ENCODE peak calls at places on chromosomes 5 and 9, in seven cellular contexts. G is endothelial cell of umbilical vein, Q is A549, A is suprapubic skin, J is K562, Y is HCT116, C is stomach. M is an unnamed sample.

GRCh38 chr9:76419782-76420380 is 25.7 kb upstream of the RFK start:
- DNase-seq in A (no peak), C (no peak), J (peak; percentile 18), G (peak; percentile 32), Q (peak; percentile 43), Y (peak; percentile 21), M (no peak)

GRCh38 chr5:143434261-143435206 is 31.0 kb upstream of the NR3C1 start:
- DNase-seq in J (no peak), A (no peak), G (no peak), Q (no peak), C (peak; percentile 28), Y (no peak), M (no peak)

GRCh38 chr9:99824378-99825157 is 2.9 kb downstream of the NR4A3 start:
- DNase-seq in J (peak; percentile 40), C (peak; percentile 64), G (peak; percentile 12), A (no peak), Q (peak; percentile 34), Y (no peak), M (peak; percentile 29)

GRCh38 chr5:35436441-35437057 is 181.1 kb upstream of the SPEF2 start:
- DNase-seq in Q (peak; percentile 9), J (peak; percentile 11), G (peak; percentile 32), A (no peak), Y (peak; percentile 13), C (no peak), M (no peak)

GRCh38 chr9:79480639-79481038 is 91.1 kb upstream of the TLE4 start:
- DNase-seq in J (no peak), Q (no peak), A (no peak), G (no peak), Y (no peak), C (no peak), M (no peak)

GRCh38 chr5:141001854-141002666 is 35.8 kb downstream of the PCDHAC2 start:
- DNase-seq in J (no peak), G (peak; percentile 12), C (peak; percentile 27), A (no peak), Y (peak; percentile 31), Q (peak; percentile 44), M (no peak)

GRCh38 chr5:135315394-135315793 is 83.6 kb downstream of the MACROH2A1 start:
- DNase-seq in C (no peak), Q (no peak), A (no peak), Y (no peak), G (no peak), J (no peak), M (no peak)

GRCh38 chr5:137856201-137856600 is 11.5 kb upstream of the MYOT start:
- DNase-seq in A (no peak), Q (no peak), G (no peak), J (no peak), C (no peak), Y (no peak), M (no peak)

GRCh38 chr9:107869111-107869510 is 379.5 kb upstream of the KLF4 start:
- DNase-seq in Y (no peak), G (no peak), C (no peak), J (no peak), Q (no peak), A (no peak), M (no peak)

GRCh38 chr5:124583469-124584350 is 162.7 kb downstream of the ZNF608 start:
- DNase-seq in J (peak; percentile 28), Y (peak; percentile 40), A (no peak), C (no peak), G (peak; percentile 62), Q (peak; percentile 56), M (no peak)

GRCh38 chr5:79436821-79437220 is 77.1 kb downstream of the HOMER1 start:
- DNase-seq in G (no peak), Q (no peak), Y (no peak), C (no peak), A (no peak), J (no peak), M (no peak)

GRCh38 chr9:125829743-125830142 is 82.6 kb downstream of the PBX3 start:
- DNase-seq in G (peak; percentile 50), C (peak; percentile 35), A (no peak), Y (no peak), Q (no peak), J (no peak), M (no peak)
- H3K4me3 ChIP-seq in G (peak overlapping the region; percentile 14), C (peak overlapping the region; percentile 42), A (peak overlapping the region; percentile 22), Y (no peak overlapping the region), Q (no peak overlapping the region), J (no peak overlapping the region), M (peak overlapping the region; percentile 20)

DNA sequence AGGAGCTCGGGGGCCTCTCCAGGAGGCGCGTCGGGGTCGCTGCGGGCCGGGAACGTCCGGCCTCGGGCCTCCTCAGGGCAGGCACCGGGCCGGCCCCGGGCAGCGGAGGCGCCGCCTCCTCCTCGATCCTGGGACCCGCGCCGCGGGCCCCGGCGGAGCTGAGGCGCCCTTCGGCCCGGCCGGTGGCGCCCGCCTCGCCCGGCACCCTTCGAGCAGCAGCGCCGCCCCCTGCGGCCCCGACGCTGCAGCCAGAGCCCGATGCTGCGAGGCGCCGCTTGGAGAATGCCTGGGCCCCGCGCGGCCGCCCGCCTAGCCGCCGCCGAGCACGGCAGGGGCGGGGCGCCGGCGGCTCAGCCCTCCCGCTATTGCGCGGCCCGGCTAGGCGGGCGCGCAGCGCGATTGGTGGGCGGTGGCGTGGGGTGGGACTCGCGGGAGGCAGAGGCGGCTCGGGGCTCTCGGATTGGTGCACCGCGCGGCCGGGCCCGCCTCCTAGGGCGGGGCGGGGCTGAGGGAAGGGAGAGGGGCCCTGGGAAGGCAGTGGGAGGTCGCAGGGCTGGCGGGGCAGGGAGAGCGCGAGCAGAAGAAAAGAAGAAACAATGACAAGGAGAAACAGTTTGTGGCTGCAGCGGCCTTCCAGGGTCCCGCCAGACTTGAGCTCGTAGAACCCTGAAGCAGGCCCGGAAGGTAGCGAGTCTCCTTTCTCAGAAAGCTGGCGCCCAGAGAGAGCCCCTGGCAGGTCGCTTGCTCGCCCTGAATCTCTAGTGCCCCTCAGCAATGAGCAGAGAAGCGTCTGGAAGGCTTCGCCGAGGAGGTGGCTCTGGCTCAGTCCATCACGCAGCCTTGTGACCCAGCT is at the start of gene EEIG1:
- DNase-seq in Y (peak; percentile 61), Q (peak; percentile 88), G (peak; percentile 94), C (peak; percentile 96), A (peak; percentile 97), J (peak; percentile 99), M (peak; percentile 98)
- TF ChIP-seq POLR2A in Y (peak; percentile 80), Q (peak; percentile 78), G (peak; percentile 79), C (no peak), A (peak; percentile 78), J (peak; percentile 80), M (peak; percentile 48)

GRCh38 chr9:129888809-129889460 is 53.7 kb downstream of the USP20 start:
- DNase-seq in C (no peak), Y (no peak), A (no peak), J (no peak), Q (no peak), G (no peak), M (no peak)

GRCh38 chr9:129888085-129888808 is 53.0 kb downstream of the USP20 start:
- DNase-seq in Q (no peak), J (peak; percentile 70), C (peak; percentile 62), A (no peak), Y (no peak), G (no peak), M (peak; percentile 70)

GRCh38 chr9:129885670-129886106 is 50.4 kb downstream of the USP20 start:
- DNase-seq in G (peak; percentile 90), Y (peak; percentile 57), Q (peak; percentile 79), C (peak; percentile 94), J (peak; percentile 97), A (peak; percentile 96), M (peak; percentile 96)

GRCh38 chr9:129886226-129887174 is 51.2 kb downstream of the USP20 start:
- DNase-seq in A (no peak), C (no peak), J (peak; percentile 63), Q (no peak), Y (no peak), G (peak; percentile 55), M (no peak)

GRCh38 chr9:129887210-129888084 is 52.2 kb downstream of the USP20 start:
- DNase-seq in J (peak; percentile 66), C (no peak), Q (no peak), A (no peak), Y (no peak), G (peak; percentile 23), M (no peak)
- TF ChIP-seq CTCF in J (peak; percentile 84), C (no peak), Q (no peak), A (no peak), Y (no peak), G (no peak), M (no peak)

GRCh38 chr5:144864113-144864512 is 693.4 kb downstream of the KCTD16 start:
- DNase-seq in G (no peak), J (no peak), Y (no peak), A (no peak), C (no peak), Q (no peak), M (no peak)
- H3K4me3 ChIP-seq in G (no peak overlapping the region), J (no peak overlapping the region), Y (no peak overlapping the region), A (no peak overlapping the region), C (no peak overlapping the region), Q (no peak overlapping the region), M (no peak overlapping the region)

GRCh38 chr5:148682283-148683026 is 28.1 kb upstream of the HTR4 start:
- DNase-seq in G (no peak), A (no peak), Q (no peak), Y (no peak), C (no peak), J (peak; percentile 72), M (no peak)
- TF ChIP-seq POLR2A in G (no peak), A (no peak), Q (no peak), Y (no peak), C (no peak), J (no peak), M (no peak)

DNA sequence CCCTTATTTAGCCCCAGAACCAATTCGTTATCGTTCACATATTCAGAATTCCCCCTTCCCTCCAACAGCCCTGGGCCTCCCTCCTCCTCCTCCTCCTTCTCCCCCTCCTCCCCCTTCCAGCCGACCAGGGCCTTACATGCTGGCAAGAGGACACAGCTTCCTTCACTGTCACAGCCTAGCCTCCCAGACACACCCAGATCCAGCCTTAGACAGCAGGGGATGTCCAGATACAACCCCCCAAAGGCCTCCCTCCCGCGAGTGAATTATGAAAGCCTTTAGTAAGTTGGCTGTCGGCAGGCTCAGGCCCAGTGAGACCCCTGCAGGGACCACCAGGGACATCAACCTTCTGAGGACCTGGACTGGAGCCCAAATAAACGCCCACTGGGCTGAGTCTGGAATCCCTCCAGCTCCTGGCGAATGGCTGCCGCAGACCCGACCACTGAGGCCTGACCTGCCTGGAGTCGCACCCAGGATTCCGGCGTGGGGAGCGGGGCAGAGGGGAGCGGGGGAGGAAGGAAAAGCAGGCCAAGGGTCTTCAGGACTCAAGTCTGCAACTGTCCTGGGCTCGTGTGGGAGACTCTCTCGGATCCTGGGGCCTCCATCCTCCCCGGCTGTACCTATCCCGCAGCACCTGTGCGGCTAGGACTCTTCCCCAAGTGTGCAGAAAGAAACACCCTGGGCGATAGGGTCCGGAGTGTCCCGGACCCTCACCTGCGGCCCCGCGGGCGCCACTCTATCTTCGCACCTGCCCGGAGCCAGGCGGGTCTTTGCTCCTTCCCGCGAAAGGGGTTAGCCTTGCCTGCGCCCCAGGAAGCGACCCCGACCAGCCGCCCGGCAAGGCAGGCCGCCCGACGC is 735 bp downstream of the SEPTIN8 start:
- DNase-seq in Y (no peak), J (peak; percentile 62), G (peak; percentile 37), A (no peak), Q (peak; percentile 48), C (no peak), M (peak; percentile 58)
- TF ChIP-seq CTCF in Y (no peak), J (no peak), G (no peak), A (no peak), Q (no peak), C (no peak), M (no peak)